ENCODE peak calls at places on chromosomes 4 and X, in ten cellular contexts. One of them, this sample, is unnamed.

GRCh38 chrX:92213781-92214180 is 434.6 kb downstream of the PCDH11X start:
- DNase-seq in stimulated activated CD8-positive, alpha-beta memory T cell treated with anti-CD3 and anti-CD28 coated beads, Interleukin-4, amount 100 ng/mL, for 1 hour: no peak
- DNase-seq in ELR: peak
- DNase-seq in effector memory CD8-positive, alpha-beta T cell: no peak
- DNase-seq in SW480: no peak
- DNase-seq in testis: no peak
- DNase-seq in HEK293T: no peak
- DNase-seq in activated T-helper 1 cell treated with anti-CD3 and anti-CD28 coated beads, Interleukin-2, amount 50 U/mL, for 16 hours: no peak
- DNase-seq in B cell: no peak
- DNase-seq in H9: no peak
- DNase-seq in this sample: no peak

GRCh38 chr4:185774815-185775684 is 36.9 kb downstream of the SORBS2 start:
- DNase-seq in stimulated activated CD8-positive, alpha-beta memory T cell treated with anti-CD3 and anti-CD28 coated beads, Interleukin-4, amount 100 ng/mL, for 1 hour: no peak
- DNase-seq in ELR: peak
- DNase-seq in effector memory CD8-positive, alpha-beta T cell: no peak
- DNase-seq in SW480: peak
- DNase-seq in testis: no peak
- DNase-seq in HEK293T: no peak
- DNase-seq in activated T-helper 1 cell treated with anti-CD3 and anti-CD28 coated beads, Interleukin-2, amount 50 U/mL, for 16 hours: no peak
- DNase-seq in B cell: no peak
- DNase-seq in H9: no peak
- DNase-seq in this sample: peak

GRCh38 chrX:124239911-124240310 is 92.5 kb upstream of the TEX13D start:
- DNase-seq in stimulated activated CD8-positive, alpha-beta memory T cell treated with anti-CD3 and anti-CD28 coated beads, Interleukin-4, amount 100 ng/mL, for 1 hour: no peak
- DNase-seq in ELR: no peak
- DNase-seq in effector memory CD8-positive, alpha-beta T cell: peak
- DNase-seq in SW480: no peak
- DNase-seq in testis: no peak
- DNase-seq in HEK293T: no peak
- DNase-seq in activated T-helper 1 cell treated with anti-CD3 and anti-CD28 coated beads, Interleukin-2, amount 50 U/mL, for 16 hours: peak
- DNase-seq in B cell: no peak
- DNase-seq in H9: no peak
- DNase-seq in this sample: no peak

GRCh38 chr4:127162741-127163140 is 470.0 kb upstream of the INTU start:
- DNase-seq in stimulated activated CD8-positive, alpha-beta memory T cell treated with anti-CD3 and anti-CD28 coated beads, Interleukin-4, amount 100 ng/mL, for 1 hour: no peak
- DNase-seq in ELR: peak
- DNase-seq in effector memory CD8-positive, alpha-beta T cell: no peak
- DNase-seq in SW480: no peak
- DNase-seq in testis: no peak
- DNase-seq in HEK293T: no peak
- DNase-seq in activated T-helper 1 cell treated with anti-CD3 and anti-CD28 coated beads, Interleukin-2, amount 50 U/mL, for 16 hours: no peak
- DNase-seq in B cell: no peak
- DNase-seq in H9: no peak
- DNase-seq in this sample: no peak

GRCh38 chrX:39726810-39727209 is 370.9 kb downstream of the BCOR start:
- DNase-seq in stimulated activated CD8-positive, alpha-beta memory T cell treated with anti-CD3 and anti-CD28 coated beads, Interleukin-4, amount 100 ng/mL, for 1 hour: no peak
- DNase-seq in ELR: peak
- DNase-seq in effector memory CD8-positive, alpha-beta T cell: no peak
- DNase-seq in SW480: peak
- DNase-seq in testis: no peak
- DNase-seq in HEK293T: no peak
- DNase-seq in activated T-helper 1 cell treated with anti-CD3 and anti-CD28 coated beads, Interleukin-2, amount 50 U/mL, for 16 hours: no peak
- DNase-seq in B cell: no peak
- DNase-seq in H9: no peak
- DNase-seq in this sample: no peak

GRCh38 chrX:20500949-20501348 is 234.2 kb upstream of the RPS6KA3 start:
- DNase-seq in stimulated activated CD8-positive, alpha-beta memory T cell treated with anti-CD3 and anti-CD28 coated beads, Interleukin-4, amount 100 ng/mL, for 1 hour: no peak
- DNase-seq in ELR: no peak
- DNase-seq in effector memory CD8-positive, alpha-beta T cell: no peak
- DNase-seq in SW480: no peak
- DNase-seq in testis: no peak
- DNase-seq in HEK293T: no peak
- DNase-seq in activated T-helper 1 cell treated with anti-CD3 and anti-CD28 coated beads, Interleukin-2, amount 50 U/mL, for 16 hours: no peak
- DNase-seq in B cell: no peak
- DNase-seq in H9: no peak
- DNase-seq in this sample: no peak

GRCh38 chr4:15910150-15910945 is 28.2 kb downstream of the FGFBP1 start:
- DNase-seq in stimulated activated CD8-positive, alpha-beta memory T cell treated with anti-CD3 and anti-CD28 coated beads, Interleukin-4, amount 100 ng/mL, for 1 hour: no peak
- DNase-seq in ELR: no peak
- DNase-seq in effector memory CD8-positive, alpha-beta T cell: no peak
- DNase-seq in SW480: no peak
- DNase-seq in testis: no peak
- DNase-seq in HEK293T: no peak
- DNase-seq in activated T-helper 1 cell treated with anti-CD3 and anti-CD28 coated beads, Interleukin-2, amount 50 U/mL, for 16 hours: no peak
- DNase-seq in B cell: no peak
- DNase-seq in H9: no peak
- DNase-seq in this sample: no peak

GRCh38 chr4:140252144-140252741 is 98.3 kb upstream of the MAML3 start:
- DNase-seq in stimulated activated CD8-positive, alpha-beta memory T cell treated with anti-CD3 and anti-CD28 coated beads, Interleukin-4, amount 100 ng/mL, for 1 hour: no peak
- DNase-seq in ELR: no peak
- DNase-seq in effector memory CD8-positive, alpha-beta T cell: no peak
- DNase-seq in SW480: no peak
- DNase-seq in testis: peak
- DNase-seq in HEK293T: peak
- DNase-seq in activated T-helper 1 cell treated with anti-CD3 and anti-CD28 coated beads, Interleukin-2, amount 50 U/mL, for 16 hours: no peak
- DNase-seq in B cell: no peak
- DNase-seq in H9: peak
- DNase-seq in this sample: no peak

GRCh38 chrX:100946521-100946920 is 17.8 kb upstream of the XKRX start:
- DNase-seq in stimulated activated CD8-positive, alpha-beta memory T cell treated with anti-CD3 and anti-CD28 coated beads, Interleukin-4, amount 100 ng/mL, for 1 hour: no peak
- DNase-seq in ELR: no peak
- DNase-seq in effector memory CD8-positive, alpha-beta T cell: no peak
- DNase-seq in SW480: no peak
- DNase-seq in testis: no peak
- DNase-seq in HEK293T: no peak
- DNase-seq in activated T-helper 1 cell treated with anti-CD3 and anti-CD28 coated beads, Interleukin-2, amount 50 U/mL, for 16 hours: no peak
- DNase-seq in B cell: no peak
- DNase-seq in H9: no peak
- DNase-seq in this sample: no peak

GRCh38 chrX:143648705-143649104 is 12.8 kb upstream of the SLITRK4 start:
- DNase-seq in stimulated activated CD8-positive, alpha-beta memory T cell treated with anti-CD3 and anti-CD28 coated beads, Interleukin-4, amount 100 ng/mL, for 1 hour: no peak
- DNase-seq in ELR: peak
- DNase-seq in effector memory CD8-positive, alpha-beta T cell: no peak
- DNase-seq in SW480: peak
- DNase-seq in testis: no peak
- DNase-seq in HEK293T: no peak
- DNase-seq in activated T-helper 1 cell treated with anti-CD3 and anti-CD28 coated beads, Interleukin-2, amount 50 U/mL, for 16 hours: no peak
- DNase-seq in B cell: no peak
- DNase-seq in H9: peak
- DNase-seq in this sample: no peak